ENCODE peak calls at places on chromosome 5, in six cellular contexts. One of them, this sample, is unnamed.

GRCh38 chr5:149063017-149063687 is at the start of gene SH3TC2:
- DNase-seq in ovary: no peak
- DNase-seq in astrocyte: peak
- DNase-seq in body of pancreas: peak
- DNase-seq in stomach: peak
- DNase-seq in SK-N-SH: no peak
- DNase-seq in this sample: peak

GRCh38 chr5:143913008-143913752 is 101.2 kb downstream of the HMHB1 start:
- DNase-seq in ovary: no peak
- DNase-seq in astrocyte: peak
- DNase-seq in body of pancreas: no peak
- DNase-seq in stomach: no peak
- DNase-seq in SK-N-SH: no peak
- DNase-seq in this sample: peak

GRCh38 chr5:103111458-103111857 is 8.5 kb downstream of the GIN1 start:
- DNase-seq in ovary: no peak
- DNase-seq in astrocyte: no peak
- DNase-seq in body of pancreas: no peak
- DNase-seq in stomach: no peak
- DNase-seq in SK-N-SH: no peak
- DNase-seq in this sample: no peak

GRCh38 chr5:179287071-179287470 is 58.2 kb downstream of the ADAMTS2 start:
- DNase-seq in ovary: no peak
- DNase-seq in astrocyte: no peak
- DNase-seq in body of pancreas: no peak
- DNase-seq in stomach: no peak
- DNase-seq in SK-N-SH: no peak
- DNase-seq in this sample: no peak

GRCh38 chr5:586751-587285 is 25.3 kb upstream of the CEP72 start:
- DNase-seq in ovary: no peak
- DNase-seq in astrocyte: no peak
- DNase-seq in body of pancreas: peak
- DNase-seq in stomach: peak
- DNase-seq in SK-N-SH: no peak
- DNase-seq in this sample: no peak

GRCh38 chr5:35332551-35332950 is 102.3 kb upstream of the PRLR start:
- DNase-seq in ovary: no peak
- DNase-seq in astrocyte: no peak
- DNase-seq in body of pancreas: no peak
- DNase-seq in stomach: no peak
- DNase-seq in SK-N-SH: no peak
- DNase-seq in this sample: no peak

GRCh38 chr5:88778736-88779135 is 104.2 kb downstream of the MEF2C start:
- DNase-seq in ovary: no peak
- DNase-seq in astrocyte: peak
- DNase-seq in body of pancreas: no peak
- DNase-seq in stomach: no peak
- DNase-seq in SK-N-SH: no peak
- DNase-seq in this sample: no peak

GRCh38 chr5:150505816-150506215 is 2.1 kb upstream of the NDST1 start:
- DNase-seq in ovary: no peak
- DNase-seq in astrocyte: no peak
- DNase-seq in body of pancreas: no peak
- DNase-seq in stomach: no peak
- DNase-seq in SK-N-SH: no peak
- DNase-seq in this sample: no peak

GRCh38 chr5:176529824-176530195 is 7.4 kb downstream of the RNF44 start:
- DNase-seq in ovary: no peak
- DNase-seq in astrocyte: no peak
- DNase-seq in body of pancreas: no peak
- DNase-seq in stomach: no peak
- DNase-seq in SK-N-SH: no peak
- DNase-seq in this sample: no peak

GRCh38 chr5:62461561-62461960 is 49.0 kb downstream of the IPO11 start:
- DNase-seq in ovary: no peak
- DNase-seq in astrocyte: no peak
- DNase-seq in body of pancreas: no peak
- DNase-seq in stomach: no peak
- DNase-seq in SK-N-SH: no peak
- DNase-seq in this sample: no peak

GRCh38 chr5:142290574-142291299 is 34.1 kb downstream of the SPRY4 start:
- DNase-seq in ovary: no peak
- DNase-seq in astrocyte: peak
- DNase-seq in body of pancreas: no peak
- DNase-seq in stomach: no peak
- DNase-seq in SK-N-SH: peak
- DNase-seq in this sample: peak

GRCh38 chr5:79490323-79490936 is 23.5 kb downstream of the HOMER1 start:
- DNase-seq in ovary: no peak
- DNase-seq in astrocyte: no peak
- DNase-seq in body of pancreas: no peak
- DNase-seq in stomach: no peak
- DNase-seq in SK-N-SH: no peak
- DNase-seq in this sample: no peak

GRCh38 chr5:36156124-36156601 is 4.3 kb downstream of the SKP2 start:
- DNase-seq in ovary: no peak
- DNase-seq in astrocyte: peak
- DNase-seq in body of pancreas: no peak
- DNase-seq in stomach: no peak
- DNase-seq in SK-N-SH: no peak
- DNase-seq in this sample: peak

GRCh38 chr5:107340631-107341030 is 330.1 kb downstream of the EFNA5 start:
- DNase-seq in ovary: no peak
- DNase-seq in astrocyte: no peak
- DNase-seq in body of pancreas: no peak
- DNase-seq in stomach: no peak
- DNase-seq in SK-N-SH: no peak
- DNase-seq in this sample: no peak

GRCh38 chr5:114411380-114411931 is 49.6 kb downstream of the KCNN2 start:
- DNase-seq in ovary: no peak
- DNase-seq in astrocyte: no peak
- DNase-seq in body of pancreas: no peak
- DNase-seq in stomach: no peak
- DNase-seq in SK-N-SH: no peak
- DNase-seq in this sample: no peak

GRCh38 chr5:91754990-91755389 is 371.9 kb upstream of the ARRDC3 start:
- DNase-seq in ovary: no peak
- DNase-seq in astrocyte: no peak
- DNase-seq in body of pancreas: no peak
- DNase-seq in stomach: no peak
- DNase-seq in SK-N-SH: no peak
- DNase-seq in this sample: no peak

GRCh38 chr5:153496835-153497234 is 6.4 kb downstream of the GRIA1 start:
- DNase-seq in ovary: no peak
- DNase-seq in astrocyte: no peak
- DNase-seq in body of pancreas: no peak
- DNase-seq in stomach: no peak
- DNase-seq in SK-N-SH: peak
- DNase-seq in this sample: peak
- TF ChIP-seq CTCF in ovary: peak
- TF ChIP-seq CTCF in astrocyte: peak
- TF ChIP-seq CTCF in body of pancreas: peak
- TF ChIP-seq CTCF in stomach: peak
- TF ChIP-seq CTCF in SK-N-SH: peak
- TF ChIP-seq CTCF in this sample: peak

DNA sequence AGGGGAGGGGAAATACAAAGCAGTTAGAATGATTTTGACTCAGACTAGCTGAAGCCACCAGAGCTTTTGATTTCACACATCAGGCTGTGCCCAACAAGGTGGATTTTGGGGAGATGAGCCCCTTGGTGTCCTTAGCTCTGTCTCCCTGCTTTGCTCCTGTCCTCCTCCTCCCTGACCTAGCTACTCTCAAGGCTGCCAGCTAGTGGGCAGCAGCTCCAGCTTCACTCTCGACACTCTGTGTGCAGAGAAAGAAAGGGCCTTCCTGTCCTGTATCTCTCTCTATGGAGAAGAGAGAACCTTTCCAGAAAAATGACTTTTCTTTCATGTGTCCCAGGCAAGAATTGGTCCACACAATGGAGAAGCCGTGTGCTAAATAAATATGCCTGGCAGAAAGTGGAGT is 446.2 kb downstream of the SEMA5A start:
- DNase-seq in ovary: no peak
- DNase-seq in astrocyte: no peak
- DNase-seq in body of pancreas: no peak
- DNase-seq in stomach: no peak
- DNase-seq in SK-N-SH: no peak
- DNase-seq in this sample: no peak
- TF ChIP-seq CTCF in ovary: no peak
- TF ChIP-seq CTCF in astrocyte: no peak
- TF ChIP-seq CTCF in body of pancreas: no peak
- TF ChIP-seq CTCF in stomach: no peak
- TF ChIP-seq CTCF in SK-N-SH: no peak
- TF ChIP-seq CTCF in this sample: no peak

GRCh38 chr5:67002832-67003231 is 193.8 kb downstream of the CD180 start:
- DNase-seq in ovary: no peak
- DNase-seq in astrocyte: no peak
- DNase-seq in body of pancreas: no peak
- DNase-seq in stomach: no peak
- DNase-seq in SK-N-SH: no peak
- DNase-seq in this sample: no peak
- TF ChIP-seq CTCF in ovary: no peak
- TF ChIP-seq CTCF in astrocyte: no peak
- TF ChIP-seq CTCF in body of pancreas: no peak
- TF ChIP-seq CTCF in stomach: no peak
- TF ChIP-seq CTCF in SK-N-SH: no peak
- TF ChIP-seq CTCF in this sample: no peak

GRCh38 chr5:7690557-7690956 is 160.4 kb downstream of the CFAP90 start:
- DNase-seq in ovary: no peak
- DNase-seq in astrocyte: no peak
- DNase-seq in body of pancreas: no peak
- DNase-seq in stomach: no peak
- DNase-seq in SK-N-SH: no peak
- DNase-seq in this sample: no peak

GRCh38 chr5:7682379-7682778 is 168.6 kb downstream of the CFAP90 start:
- DNase-seq in ovary: no peak
- DNase-seq in astrocyte: no peak
- DNase-seq in body of pancreas: no peak
- DNase-seq in stomach: no peak
- DNase-seq in SK-N-SH: no peak
- DNase-seq in this sample: no peak

GRCh38 chr5:7683753-7684152 is 167.2 kb downstream of the CFAP90 start:
- DNase-seq in ovary: no peak
- DNase-seq in astrocyte: no peak
- DNase-seq in body of pancreas: no peak
- DNase-seq in stomach: no peak
- DNase-seq in SK-N-SH: no peak
- DNase-seq in this sample: no peak

DNA sequence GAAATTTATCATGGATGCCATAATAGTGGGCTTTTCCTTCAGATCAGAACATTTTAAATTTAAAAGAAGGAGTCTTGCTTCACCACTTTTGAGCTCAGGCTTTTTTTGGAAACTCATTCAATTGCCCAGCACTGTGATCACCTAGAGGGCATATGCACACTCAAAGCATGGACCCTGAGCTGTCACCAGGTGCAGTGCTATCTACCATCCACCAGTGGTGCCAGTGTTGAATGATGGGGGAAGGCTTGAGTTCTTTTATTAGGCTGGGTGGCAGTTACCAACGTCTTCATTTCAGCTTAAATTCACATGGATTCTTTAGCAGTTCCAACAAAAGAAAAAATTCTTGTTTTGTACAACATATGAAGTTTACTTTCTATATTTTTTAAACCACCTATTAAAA is 164.1 kb downstream of the CFAP90 start:
- DNase-seq in ovary: no peak
- DNase-seq in astrocyte: no peak
- DNase-seq in body of pancreas: no peak
- DNase-seq in stomach: no peak
- DNase-seq in SK-N-SH: no peak
- DNase-seq in this sample: no peak
- TF ChIP-seq CTCF in ovary: no peak
- TF ChIP-seq CTCF in astrocyte: no peak
- TF ChIP-seq CTCF in body of pancreas: no peak
- TF ChIP-seq CTCF in stomach: no peak
- TF ChIP-seq CTCF in SK-N-SH: no peak
- TF ChIP-seq CTCF in this sample: no peak

DNA sequence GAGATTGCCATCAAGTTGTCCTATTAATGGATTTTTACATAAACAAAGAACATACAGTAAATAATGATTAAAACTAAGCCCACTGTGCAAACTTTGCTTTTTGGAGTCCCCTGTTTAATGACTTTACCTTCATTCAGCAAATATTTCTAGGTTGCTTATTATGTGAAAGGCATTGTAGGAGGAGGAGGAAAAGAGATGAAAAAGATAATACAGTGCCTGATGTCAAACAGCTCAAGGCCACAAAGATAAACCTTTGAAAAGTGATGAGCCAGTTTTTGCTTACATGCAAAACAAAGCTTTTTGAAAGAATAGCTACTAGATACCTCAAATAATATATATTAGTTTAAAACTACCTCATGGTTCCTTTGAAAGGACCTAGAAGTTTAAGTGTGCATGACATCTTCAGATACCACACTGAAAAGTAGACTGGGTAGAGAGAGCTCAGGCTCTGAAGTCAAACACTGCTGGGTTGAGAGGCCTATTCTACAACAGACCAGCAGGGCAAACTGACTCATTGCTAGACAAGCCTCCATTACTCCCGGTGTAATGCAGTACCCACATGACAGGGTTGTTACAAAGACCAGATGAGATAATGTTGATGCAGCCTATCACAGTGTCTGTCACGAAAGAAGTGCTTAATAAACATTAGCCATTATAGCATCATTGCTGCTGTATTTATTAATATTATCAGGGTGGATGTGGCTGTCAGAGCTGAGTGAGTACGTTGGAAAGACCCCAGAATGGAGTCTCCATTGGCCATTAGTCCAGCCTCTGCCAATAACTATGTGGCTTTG is 11.8 kb downstream of the DEPDC1B start:
- DNase-seq in ovary: no peak
- DNase-seq in astrocyte: peak
- DNase-seq in body of pancreas: no peak
- DNase-seq in stomach: no peak
- DNase-seq in SK-N-SH: peak
- DNase-seq in this sample: peak
- TF ChIP-seq CTCF in ovary: no peak
- TF ChIP-seq CTCF in astrocyte: peak
- TF ChIP-seq CTCF in body of pancreas: no peak
- TF ChIP-seq CTCF in stomach: no peak
- TF ChIP-seq CTCF in SK-N-SH: peak
- TF ChIP-seq CTCF in this sample: peak

GRCh38 chr5:73726071-73726470 is 100.1 kb downstream of the ARHGEF28 start:
- DNase-seq in ovary: no peak
- DNase-seq in astrocyte: no peak
- DNase-seq in body of pancreas: peak
- DNase-seq in stomach: no peak
- DNase-seq in SK-N-SH: no peak
- DNase-seq in this sample: no peak

GRCh38 chr5:73729329-73729728 is 103.3 kb downstream of the ARHGEF28 start:
- DNase-seq in ovary: no peak
- DNase-seq in astrocyte: no peak
- DNase-seq in body of pancreas: peak
- DNase-seq in stomach: no peak
- DNase-seq in SK-N-SH: no peak
- DNase-seq in this sample: peak

GRCh38 chr5:73726606-73727231 is 100.7 kb downstream of the ARHGEF28 start:
- DNase-seq in ovary: no peak
- DNase-seq in astrocyte: no peak
- DNase-seq in body of pancreas: no peak
- DNase-seq in stomach: no peak
- DNase-seq in SK-N-SH: no peak
- DNase-seq in this sample: no peak

GRCh38 chr5:73727470-73727869 is 101.5 kb downstream of the ARHGEF28 start:
- DNase-seq in ovary: no peak
- DNase-seq in astrocyte: no peak
- DNase-seq in body of pancreas: no peak
- DNase-seq in stomach: no peak
- DNase-seq in SK-N-SH: no peak
- DNase-seq in this sample: no peak

GRCh38 chr5:73728493-73729273 is 102.7 kb downstream of the ARHGEF28 start:
- DNase-seq in ovary: peak
- DNase-seq in astrocyte: no peak
- DNase-seq in body of pancreas: peak
- DNase-seq in stomach: peak
- DNase-seq in SK-N-SH: no peak
- DNase-seq in this sample: no peak
- TF ChIP-seq CTCF in ovary: no peak
- TF ChIP-seq CTCF in astrocyte: no peak
- TF ChIP-seq CTCF in body of pancreas: no peak
- TF ChIP-seq CTCF in stomach: no peak
- TF ChIP-seq CTCF in SK-N-SH: no peak
- TF ChIP-seq CTCF in this sample: no peak

This sample was measured in HFFc6.